ENCODE peak calls at places on chromosomes 4 and X, in seven cellular contexts. One of them, this sample, is unnamed.
A peak's percentile ranks its signal among the peaks of the same experiment; 100 is the strongest.

GRCh38 chrX:71199252-71199651 is 23.8 kb upstream of the GJB1 start:
- DNase-seq in heart left ventricle: no peak
- DNase-seq in AG09309: no peak
- DNase-seq in left ventricle myocardium inferior: no peak
- DNase-seq in A549: no peak
- DNase-seq in suprapubic skin: no peak
- DNase-seq in adrenal gland: no peak
- DNase-seq in this sample: no peak

GRCh38 chr4:139660518-139661149 is 5.0 kb upstream of the MGST2 start:
- DNase-seq in heart left ventricle: no peak
- DNase-seq in AG09309: no peak
- DNase-seq in left ventricle myocardium inferior: no peak
- DNase-seq in A549: no peak
- DNase-seq in suprapubic skin: no peak
- DNase-seq in adrenal gland: no peak
- DNase-seq in this sample: no peak

GRCh38 chr4:72899214-72899613 is 170.3 kb downstream of the COX18 start:
- DNase-seq in heart left ventricle: no peak
- DNase-seq in AG09309: no peak
- DNase-seq in left ventricle myocardium inferior: no peak
- DNase-seq in A549: no peak
- DNase-seq in suprapubic skin: no peak
- DNase-seq in adrenal gland: no peak
- DNase-seq in this sample: no peak

GRCh38 chr4:73583661-73584060 is 36.6 kb downstream of the RASSF6 start:
- DNase-seq in heart left ventricle: no peak
- DNase-seq in AG09309: no peak
- DNase-seq in left ventricle myocardium inferior: no peak
- DNase-seq in A549: no peak
- DNase-seq in suprapubic skin: no peak
- DNase-seq in adrenal gland: no peak
- DNase-seq in this sample: no peak

GRCh38 chrX:124362072-124362471 is 15.7 kb downstream of the SH2D1A start:
- DNase-seq in heart left ventricle: no peak
- DNase-seq in AG09309: no peak
- DNase-seq in left ventricle myocardium inferior: no peak
- DNase-seq in A549: no peak
- DNase-seq in suprapubic skin: no peak
- DNase-seq in adrenal gland: no peak
- DNase-seq in this sample: no peak

GRCh38 chrX:123859409-123859827 is 435 bp upstream of the XIAP start:
- DNase-seq in heart left ventricle: no peak
- DNase-seq in AG09309: no peak
- DNase-seq in left ventricle myocardium inferior: peak; percentile 71
- DNase-seq in A549: no peak
- DNase-seq in suprapubic skin: no peak
- DNase-seq in adrenal gland: peak; percentile 72
- DNase-seq in this sample: no peak

GRCh38 chr4:152356428-152357034 is 179.4 kb downstream of the FBXW7 start:
- DNase-seq in heart left ventricle: no peak
- DNase-seq in AG09309: no peak
- DNase-seq in left ventricle myocardium inferior: no peak
- DNase-seq in A549: no peak
- DNase-seq in suprapubic skin: no peak
- DNase-seq in adrenal gland: no peak
- DNase-seq in this sample: peak; percentile 15

GRCh38 chrX:41338422-41338821 is 4.5 kb downstream of the DDX3X start:
- DNase-seq in heart left ventricle: no peak
- DNase-seq in AG09309: no peak
- DNase-seq in left ventricle myocardium inferior: no peak
- DNase-seq in A549: no peak
- DNase-seq in suprapubic skin: no peak
- DNase-seq in adrenal gland: no peak
- DNase-seq in this sample: no peak

GRCh38 chrX:107454302-107454701 is 4.8 kb downstream of the FRMPD3 start:
- DNase-seq in heart left ventricle: no peak
- DNase-seq in AG09309: no peak
- DNase-seq in left ventricle myocardium inferior: no peak
- DNase-seq in A549: peak; percentile 11
- DNase-seq in suprapubic skin: no peak
- DNase-seq in adrenal gland: no peak
- DNase-seq in this sample: peak; percentile 47

GRCh38 chr4:5009796-5010195 is 9.5 kb downstream of the CYTL1 start:
- DNase-seq in heart left ventricle: no peak
- DNase-seq in AG09309: no peak
- DNase-seq in left ventricle myocardium inferior: no peak
- DNase-seq in A549: no peak
- DNase-seq in suprapubic skin: no peak
- DNase-seq in adrenal gland: no peak
- DNase-seq in this sample: no peak

GRCh38 chrX:307261-308111 is 11.1 kb downstream of the GTPBP6 start:
- DNase-seq in heart left ventricle: peak; percentile 22
- DNase-seq in AG09309: no peak
- DNase-seq in left ventricle myocardium inferior: peak; percentile 10
- DNase-seq in A549: no peak
- DNase-seq in suprapubic skin: peak; percentile 72
- DNase-seq in adrenal gland: no peak
- DNase-seq in this sample: no peak

GRCh38 chrX:21963736-21964135 is 23.2 kb downstream of the SMS start:
- DNase-seq in heart left ventricle: no peak
- DNase-seq in AG09309: no peak
- DNase-seq in left ventricle myocardium inferior: no peak
- DNase-seq in A549: no peak
- DNase-seq in suprapubic skin: no peak
- DNase-seq in adrenal gland: peak; percentile 39
- DNase-seq in this sample: peak; percentile 80

GRCh38 chr4:13511101-13511500 is 27.0 kb upstream of the RAB28 start:
- DNase-seq in heart left ventricle: no peak
- DNase-seq in AG09309: no peak
- DNase-seq in left ventricle myocardium inferior: no peak
- DNase-seq in A549: no peak
- DNase-seq in suprapubic skin: no peak
- DNase-seq in adrenal gland: no peak
- DNase-seq in this sample: peak; percentile 23

GRCh38 chrX:7159132-7159861 is 11.3 kb upstream of the PUDP start:
- DNase-seq in heart left ventricle: no peak
- DNase-seq in AG09309: peak; percentile 52
- DNase-seq in left ventricle myocardium inferior: no peak
- DNase-seq in A549: peak; percentile 47
- DNase-seq in suprapubic skin: no peak
- DNase-seq in adrenal gland: no peak
- DNase-seq in this sample: peak; percentile 20

GRCh38 chrX:37998586-37999267 is 7.6 kb upstream of the SYTL5 start:
- DNase-seq in heart left ventricle: no peak
- DNase-seq in AG09309: no peak
- DNase-seq in left ventricle myocardium inferior: no peak
- DNase-seq in A549: no peak
- DNase-seq in suprapubic skin: no peak
- DNase-seq in adrenal gland: no peak
- DNase-seq in this sample: peak; percentile 82

GRCh38 chr4:124943938-124944337 is 231.4 kb upstream of the ANKRD50 start:
- DNase-seq in heart left ventricle: no peak
- DNase-seq in AG09309: no peak
- DNase-seq in left ventricle myocardium inferior: no peak
- DNase-seq in A549: no peak
- DNase-seq in suprapubic skin: no peak
- DNase-seq in adrenal gland: no peak
- DNase-seq in this sample: no peak

GRCh38 chr4:158530391-158530790 is 8.7 kb downstream of the RXFP1 start:
- DNase-seq in heart left ventricle: no peak
- DNase-seq in AG09309: no peak
- DNase-seq in left ventricle myocardium inferior: no peak
- DNase-seq in A549: no peak
- DNase-seq in suprapubic skin: no peak
- DNase-seq in adrenal gland: no peak
- DNase-seq in this sample: peak; percentile 36

GRCh38 chr4:78293841-78294301 is 236.7 kb downstream of the FRAS1 start:
- DNase-seq in heart left ventricle: no peak
- DNase-seq in AG09309: no peak
- DNase-seq in left ventricle myocardium inferior: no peak
- DNase-seq in A549: peak; percentile 4
- DNase-seq in suprapubic skin: no peak
- DNase-seq in adrenal gland: no peak
- DNase-seq in this sample: peak; percentile 84

GRCh38 chr4:117965608-117966007 is 68.7 kb upstream of the NDST3 start:
- DNase-seq in heart left ventricle: no peak
- DNase-seq in AG09309: no peak
- DNase-seq in left ventricle myocardium inferior: no peak
- DNase-seq in A549: no peak
- DNase-seq in suprapubic skin: no peak
- DNase-seq in adrenal gland: no peak
- DNase-seq in this sample: no peak

GRCh38 chr4:153466637-153467153 is 535 bp downstream of the TMEM131L start:
- DNase-seq in heart left ventricle: no peak
- DNase-seq in AG09309: no peak
- DNase-seq in left ventricle myocardium inferior: no peak
- DNase-seq in A549: no peak
- DNase-seq in suprapubic skin: no peak
- DNase-seq in adrenal gland: peak; percentile 25
- DNase-seq in this sample: no peak

GRCh38 chrX:3345281-3346081 is 971 bp downstream of the MXRA5 start:
- DNase-seq in heart left ventricle: peak; percentile 62
- DNase-seq in AG09309: peak; percentile 7
- DNase-seq in left ventricle myocardium inferior: peak; percentile 58
- DNase-seq in A549: no peak
- DNase-seq in suprapubic skin: no peak
- DNase-seq in adrenal gland: peak; percentile 76
- DNase-seq in this sample: peak; percentile 34

DNA sequence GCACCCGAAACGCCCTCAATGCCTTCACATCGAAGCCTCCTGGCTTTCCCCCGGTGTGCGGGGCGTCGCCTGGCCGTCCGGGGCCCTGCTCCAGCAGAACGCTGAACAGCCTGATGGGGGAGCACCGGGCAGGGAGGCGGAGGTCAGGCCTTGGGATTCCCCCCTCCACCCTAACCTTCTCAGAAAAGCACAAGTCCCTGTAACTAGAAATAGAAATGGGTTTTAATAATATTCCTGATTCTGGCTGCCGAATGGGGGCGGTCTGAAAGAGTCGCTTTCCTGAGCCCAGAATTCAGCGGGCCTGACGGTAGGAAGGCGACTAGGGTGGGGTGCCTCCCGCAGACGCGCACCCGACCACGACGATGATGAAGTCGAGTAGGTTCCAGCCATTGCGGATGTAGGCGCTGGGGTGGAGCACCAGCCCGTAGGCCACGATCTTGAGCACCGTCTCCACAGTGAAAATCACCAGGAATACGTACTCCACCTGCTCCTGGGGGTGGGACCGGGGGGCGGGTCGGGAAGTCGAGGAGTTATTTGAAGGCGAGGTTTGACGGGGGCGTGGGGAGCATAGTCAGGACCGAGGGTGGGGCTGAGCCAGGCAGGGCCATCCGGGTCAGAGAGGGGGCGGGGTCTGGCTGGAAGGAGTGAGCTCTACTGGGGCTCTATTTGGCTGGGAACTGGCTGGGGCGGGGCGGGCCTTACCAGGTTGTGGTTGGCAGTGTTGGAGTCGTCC is 2.5 kb downstream of the CACNA1F start:
- DNase-seq in heart left ventricle: peak; percentile 76
- DNase-seq in AG09309: no peak
- DNase-seq in left ventricle myocardium inferior: peak; percentile 64
- DNase-seq in A549: no peak
- DNase-seq in suprapubic skin: peak; percentile 81
- DNase-seq in adrenal gland: peak; percentile 39
- DNase-seq in this sample: peak; percentile 4
- TF ChIP-seq CTCF in heart left ventricle: no peak
- TF ChIP-seq CTCF in AG09309: no peak
- TF ChIP-seq CTCF in left ventricle myocardium inferior: no peak
- TF ChIP-seq CTCF in A549: no peak
- TF ChIP-seq CTCF in suprapubic skin: no peak
- TF ChIP-seq CTCF in adrenal gland: no peak
- TF ChIP-seq CTCF in this sample: peak; percentile 8

DNA sequence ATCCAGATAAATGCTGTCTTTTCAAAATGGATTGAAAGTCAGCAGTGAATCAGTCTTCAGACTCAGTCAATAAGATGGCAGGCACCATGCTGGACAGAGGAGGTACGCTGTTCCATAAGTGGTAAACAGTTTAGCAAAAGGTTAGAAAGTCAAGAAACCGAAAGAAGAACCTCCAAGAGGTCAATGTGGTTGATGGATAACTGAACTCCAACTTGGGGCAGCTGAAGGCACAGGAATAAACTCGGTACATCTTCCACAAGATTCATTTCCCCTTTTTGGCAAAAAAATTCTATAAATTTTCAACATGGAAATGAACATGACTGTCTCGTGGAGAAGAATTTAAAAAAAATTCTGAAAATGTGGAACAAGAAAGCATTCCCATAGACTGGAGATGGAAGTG is 18.4 kb upstream of the SEL1L3 start:
- DNase-seq in heart left ventricle: no peak
- DNase-seq in AG09309: no peak
- DNase-seq in left ventricle myocardium inferior: no peak
- DNase-seq in A549: no peak
- DNase-seq in suprapubic skin: no peak
- DNase-seq in adrenal gland: no peak
- DNase-seq in this sample: no peak
- H3K4me3 ChIP-seq in heart left ventricle: no peak overlapping the region
- H3K4me3 ChIP-seq in AG09309: no peak overlapping the region
- H3K4me3 ChIP-seq in left ventricle myocardium inferior: no peak overlapping the region
- H3K4me3 ChIP-seq in A549: no peak overlapping the region
- H3K4me3 ChIP-seq in suprapubic skin: no peak overlapping the region
- H3K4me3 ChIP-seq in adrenal gland: no peak overlapping the region
- H3K4me3 ChIP-seq in this sample: no peak overlapping the region

GRCh38 chr4:2330119-2331042 is 68.5 kb upstream of the MXD4 start:
- DNase-seq in heart left ventricle: no peak
- DNase-seq in AG09309: peak; percentile 78
- DNase-seq in left ventricle myocardium inferior: no peak
- DNase-seq in A549: peak; percentile 27
- DNase-seq in suprapubic skin: peak; percentile 74
- DNase-seq in adrenal gland: no peak
- DNase-seq in this sample: peak; percentile 94
- TF ChIP-seq CTCF in heart left ventricle: no peak
- TF ChIP-seq CTCF in AG09309: no peak
- TF ChIP-seq CTCF in left ventricle myocardium inferior: no peak
- TF ChIP-seq CTCF in A549: no peak
- TF ChIP-seq CTCF in suprapubic skin: no peak
- TF ChIP-seq CTCF in adrenal gland: no peak
- TF ChIP-seq CTCF in this sample: peak; percentile 17

GRCh38 chr4:76803522-76803921 is 94.4 kb downstream of the SOWAHB start:
- DNase-seq in heart left ventricle: no peak
- DNase-seq in AG09309: peak; percentile 78
- DNase-seq in left ventricle myocardium inferior: no peak
- DNase-seq in A549: peak; percentile 24
- DNase-seq in suprapubic skin: no peak
- DNase-seq in adrenal gland: no peak
- DNase-seq in this sample: peak; percentile 84

GRCh38 chr4:76801621-76802545 is 96.1 kb downstream of the SOWAHB start:
- DNase-seq in heart left ventricle: peak; percentile 67
- DNase-seq in AG09309: no peak
- DNase-seq in left ventricle myocardium inferior: peak; percentile 48
- DNase-seq in A549: no peak
- DNase-seq in suprapubic skin: no peak
- DNase-seq in adrenal gland: no peak
- DNase-seq in this sample: no peak

GRCh38 chr4:76804060-76804459 is 93.9 kb downstream of the SOWAHB start:
- DNase-seq in heart left ventricle: no peak
- DNase-seq in AG09309: no peak
- DNase-seq in left ventricle myocardium inferior: no peak
- DNase-seq in A549: no peak
- DNase-seq in suprapubic skin: no peak
- DNase-seq in adrenal gland: no peak
- DNase-seq in this sample: peak; percentile 55

GRCh38 chr4:76800902-76801301 is 97.0 kb downstream of the SOWAHB start:
- DNase-seq in heart left ventricle: no peak
- DNase-seq in AG09309: no peak
- DNase-seq in left ventricle myocardium inferior: no peak
- DNase-seq in A549: no peak
- DNase-seq in suprapubic skin: no peak
- DNase-seq in adrenal gland: no peak
- DNase-seq in this sample: no peak

GRCh38 chr4:76802546-76803021 is 95.4 kb downstream of the SOWAHB start:
- DNase-seq in heart left ventricle: no peak
- DNase-seq in AG09309: no peak
- DNase-seq in left ventricle myocardium inferior: no peak
- DNase-seq in A549: no peak
- DNase-seq in suprapubic skin: no peak
- DNase-seq in adrenal gland: no peak
- DNase-seq in this sample: no peak
- H3K4me3 ChIP-seq in heart left ventricle: no peak overlapping the region
- H3K4me3 ChIP-seq in AG09309: no peak overlapping the region
- H3K4me3 ChIP-seq in left ventricle myocardium inferior: peak overlapping the region; percentile 38
- H3K4me3 ChIP-seq in A549: no peak overlapping the region
- H3K4me3 ChIP-seq in suprapubic skin: peak overlapping the region; percentile 27
- H3K4me3 ChIP-seq in adrenal gland: no peak overlapping the region
- H3K4me3 ChIP-seq in this sample: no peak overlapping the region

This sample was measured in fibroblast of mammary gland.